ENCODE peak calls at places on chromosomes 2 and 18, in eight cellular contexts. One of them, this sample, is unnamed.

GRCh38 chr2:44722002-44722625 is 219.4 kb upstream of the SIX3 start:
- DNase-seq in nephron progenitor cell: no peak
- DNase-seq in left ventricle myocardium inferior: no peak
- DNase-seq in activated T-helper 1 cell treated with anti-CD3 and anti-CD28 coated beads, Interleukin-2, amount 50 U/mL, for 16 hours: no peak
- DNase-seq in fibroblast of mammary gland: peak; percentile 24
- DNase-seq in T-helper 2 cell treated with Interferon-gamma antibody and Interleukin-4, amounts not matched to agents 5 μg/mL and 100 μg/mL, for 36 hours: no peak
- DNase-seq in H54: no peak
- DNase-seq in GM13977: no peak
- DNase-seq in this sample: no peak

GRCh38 chr2:109238580-109238979 is 109.6 kb downstream of the SH3RF3 start:
- DNase-seq in GM13977: peak; percentile 49
- DNase-seq in activated T-helper 1 cell treated with anti-CD3 and anti-CD28 coated beads, Interleukin-2, amount 50 U/mL, for 16 hours: no peak
- DNase-seq in nephron progenitor cell: no peak
- DNase-seq in left ventricle myocardium inferior: peak; percentile 70
- DNase-seq in fibroblast of mammary gland: peak; percentile 85
- DNase-seq in T-helper 2 cell treated with Interferon-gamma antibody and Interleukin-4, amounts not matched to agents 5 μg/mL and 100 μg/mL, for 36 hours: no peak
- DNase-seq in H54: no peak
- DNase-seq in this sample: peak; percentile 72

GRCh38 chr2:235668782-235669181 is 174.9 kb downstream of the AGAP1 start:
- DNase-seq in T-helper 2 cell treated with Interferon-gamma antibody and Interleukin-4, amounts not matched to agents 5 μg/mL and 100 μg/mL, for 36 hours: no peak
- DNase-seq in fibroblast of mammary gland: no peak
- DNase-seq in left ventricle myocardium inferior: no peak
- DNase-seq in nephron progenitor cell: no peak
- DNase-seq in activated T-helper 1 cell treated with anti-CD3 and anti-CD28 coated beads, Interleukin-2, amount 50 U/mL, for 16 hours: no peak
- DNase-seq in GM13977: no peak
- DNase-seq in H54: no peak
- DNase-seq in this sample: no peak

GRCh38 chr2:188089896-188090295 is 201.8 kb upstream of the GULP1 start:
- DNase-seq in nephron progenitor cell: no peak
- DNase-seq in left ventricle myocardium inferior: no peak
- DNase-seq in GM13977: no peak
- DNase-seq in T-helper 2 cell treated with Interferon-gamma antibody and Interleukin-4, amounts not matched to agents 5 μg/mL and 100 μg/mL, for 36 hours: no peak
- DNase-seq in H54: no peak
- DNase-seq in fibroblast of mammary gland: peak; percentile 54
- DNase-seq in activated T-helper 1 cell treated with anti-CD3 and anti-CD28 coated beads, Interleukin-2, amount 50 U/mL, for 16 hours: no peak
- DNase-seq in this sample: no peak

GRCh38 chr18:78510636-78511035 is 469.0 kb upstream of the SALL3 start:
- DNase-seq in H54: no peak
- DNase-seq in fibroblast of mammary gland: no peak
- DNase-seq in left ventricle myocardium inferior: no peak
- DNase-seq in T-helper 2 cell treated with Interferon-gamma antibody and Interleukin-4, amounts not matched to agents 5 μg/mL and 100 μg/mL, for 36 hours: no peak
- DNase-seq in nephron progenitor cell: no peak
- DNase-seq in GM13977: no peak
- DNase-seq in activated T-helper 1 cell treated with anti-CD3 and anti-CD28 coated beads, Interleukin-2, amount 50 U/mL, for 16 hours: no peak
- DNase-seq in this sample: no peak

GRCh38 chr2:33441235-33441810 is 35.1 kb upstream of the RASGRP3 start:
- DNase-seq in left ventricle myocardium inferior: peak; percentile 37
- DNase-seq in activated T-helper 1 cell treated with anti-CD3 and anti-CD28 coated beads, Interleukin-2, amount 50 U/mL, for 16 hours: peak; percentile 11
- DNase-seq in GM13977: peak; percentile 62
- DNase-seq in nephron progenitor cell: peak; percentile 34
- DNase-seq in T-helper 2 cell treated with Interferon-gamma antibody and Interleukin-4, amounts not matched to agents 5 μg/mL and 100 μg/mL, for 36 hours: no peak
- DNase-seq in H54: peak; percentile 15
- DNase-seq in fibroblast of mammary gland: peak; percentile 83
- DNase-seq in this sample: peak; percentile 64

GRCh38 chr2:105294046-105294445 is 35.5 kb downstream of the TGFBRAP1 start:
- DNase-seq in fibroblast of mammary gland: no peak
- DNase-seq in left ventricle myocardium inferior: no peak
- DNase-seq in H54: no peak
- DNase-seq in GM13977: no peak
- DNase-seq in T-helper 2 cell treated with Interferon-gamma antibody and Interleukin-4, amounts not matched to agents 5 μg/mL and 100 μg/mL, for 36 hours: no peak
- DNase-seq in activated T-helper 1 cell treated with anti-CD3 and anti-CD28 coated beads, Interleukin-2, amount 50 U/mL, for 16 hours: no peak
- DNase-seq in nephron progenitor cell: no peak
- DNase-seq in this sample: no peak

GRCh38 chr2:99861376-99861760 is 281.0 kb downstream of the AFF3 start:
- DNase-seq in GM13977: peak; percentile 32
- DNase-seq in fibroblast of mammary gland: no peak
- DNase-seq in nephron progenitor cell: no peak
- DNase-seq in activated T-helper 1 cell treated with anti-CD3 and anti-CD28 coated beads, Interleukin-2, amount 50 U/mL, for 16 hours: no peak
- DNase-seq in left ventricle myocardium inferior: no peak
- DNase-seq in T-helper 2 cell treated with Interferon-gamma antibody and Interleukin-4, amounts not matched to agents 5 μg/mL and 100 μg/mL, for 36 hours: no peak
- DNase-seq in H54: no peak
- DNase-seq in this sample: no peak

GRCh38 chr18:69898241-69898861 is 49.3 kb downstream of the CD226 start:
- DNase-seq in activated T-helper 1 cell treated with anti-CD3 and anti-CD28 coated beads, Interleukin-2, amount 50 U/mL, for 16 hours: peak; percentile 25
- DNase-seq in T-helper 2 cell treated with Interferon-gamma antibody and Interleukin-4, amounts not matched to agents 5 μg/mL and 100 μg/mL, for 36 hours: peak; percentile 47
- DNase-seq in H54: no peak
- DNase-seq in fibroblast of mammary gland: no peak
- DNase-seq in left ventricle myocardium inferior: no peak
- DNase-seq in GM13977: peak; percentile 18
- DNase-seq in nephron progenitor cell: no peak
- DNase-seq in this sample: no peak

GRCh38 chr2:240139011-240139441 is 1.4 kb downstream of the OTOS start:
- DNase-seq in activated T-helper 1 cell treated with anti-CD3 and anti-CD28 coated beads, Interleukin-2, amount 50 U/mL, for 16 hours: no peak
- DNase-seq in nephron progenitor cell: no peak
- DNase-seq in left ventricle myocardium inferior: no peak
- DNase-seq in fibroblast of mammary gland: no peak
- DNase-seq in GM13977: no peak
- DNase-seq in H54: no peak
- DNase-seq in T-helper 2 cell treated with Interferon-gamma antibody and Interleukin-4, amounts not matched to agents 5 μg/mL and 100 μg/mL, for 36 hours: no peak
- DNase-seq in this sample: no peak

GRCh38 chr18:7657937-7658336 is 90.8 kb downstream of the PTPRM start:
- DNase-seq in activated T-helper 1 cell treated with anti-CD3 and anti-CD28 coated beads, Interleukin-2, amount 50 U/mL, for 16 hours: no peak
- DNase-seq in H54: no peak
- DNase-seq in nephron progenitor cell: no peak
- DNase-seq in GM13977: no peak
- DNase-seq in fibroblast of mammary gland: no peak
- DNase-seq in T-helper 2 cell treated with Interferon-gamma antibody and Interleukin-4, amounts not matched to agents 5 μg/mL and 100 μg/mL, for 36 hours: no peak
- DNase-seq in left ventricle myocardium inferior: no peak
- DNase-seq in this sample: no peak

GRCh38 chr2:222296311-222296736 is 2.5 kb downstream of the PAX3 start:
- DNase-seq in fibroblast of mammary gland: no peak
- DNase-seq in T-helper 2 cell treated with Interferon-gamma antibody and Interleukin-4, amounts not matched to agents 5 μg/mL and 100 μg/mL, for 36 hours: no peak
- DNase-seq in left ventricle myocardium inferior: no peak
- DNase-seq in GM13977: no peak
- DNase-seq in nephron progenitor cell: no peak
- DNase-seq in activated T-helper 1 cell treated with anti-CD3 and anti-CD28 coated beads, Interleukin-2, amount 50 U/mL, for 16 hours: no peak
- DNase-seq in H54: no peak
- DNase-seq in this sample: no peak

GRCh38 chr18:10754128-10754527 is 228.3 kb downstream of the NAPG start:
- DNase-seq in H54: no peak
- DNase-seq in T-helper 2 cell treated with Interferon-gamma antibody and Interleukin-4, amounts not matched to agents 5 μg/mL and 100 μg/mL, for 36 hours: no peak
- DNase-seq in left ventricle myocardium inferior: no peak
- DNase-seq in nephron progenitor cell: no peak
- DNase-seq in fibroblast of mammary gland: no peak
- DNase-seq in GM13977: no peak
- DNase-seq in activated T-helper 1 cell treated with anti-CD3 and anti-CD28 coated beads, Interleukin-2, amount 50 U/mL, for 16 hours: no peak
- DNase-seq in this sample: no peak

GRCh38 chr2:28752608-28752984 is 966 bp downstream of the PPP1CB start:
- DNase-seq in nephron progenitor cell: no peak
- DNase-seq in left ventricle myocardium inferior: no peak
- DNase-seq in activated T-helper 1 cell treated with anti-CD3 and anti-CD28 coated beads, Interleukin-2, amount 50 U/mL, for 16 hours: no peak
- DNase-seq in T-helper 2 cell treated with Interferon-gamma antibody and Interleukin-4, amounts not matched to agents 5 μg/mL and 100 μg/mL, for 36 hours: no peak
- DNase-seq in fibroblast of mammary gland: no peak
- DNase-seq in H54: no peak
- DNase-seq in GM13977: peak; percentile 36
- DNase-seq in this sample: no peak

GRCh38 chr18:42156266-42156665 is 201.2 kb downstream of the PIK3C3 start:
- DNase-seq in nephron progenitor cell: no peak
- DNase-seq in fibroblast of mammary gland: no peak
- DNase-seq in H54: no peak
- DNase-seq in activated T-helper 1 cell treated with anti-CD3 and anti-CD28 coated beads, Interleukin-2, amount 50 U/mL, for 16 hours: no peak
- DNase-seq in GM13977: no peak
- DNase-seq in T-helper 2 cell treated with Interferon-gamma antibody and Interleukin-4, amounts not matched to agents 5 μg/mL and 100 μg/mL, for 36 hours: no peak
- DNase-seq in left ventricle myocardium inferior: no peak
- DNase-seq in this sample: no peak

GRCh38 chr2:9709539-9710285 is 78.9 kb upstream of the YWHAQ start:
- DNase-seq in GM13977: no peak
- DNase-seq in nephron progenitor cell: no peak
- DNase-seq in left ventricle myocardium inferior: no peak
- DNase-seq in activated T-helper 1 cell treated with anti-CD3 and anti-CD28 coated beads, Interleukin-2, amount 50 U/mL, for 16 hours: no peak
- DNase-seq in fibroblast of mammary gland: no peak
- DNase-seq in T-helper 2 cell treated with Interferon-gamma antibody and Interleukin-4, amounts not matched to agents 5 μg/mL and 100 μg/mL, for 36 hours: no peak
- DNase-seq in H54: no peak
- DNase-seq in this sample: no peak

GRCh38 chr2:241931084-241931975 is 61.8 kb downstream of the RTP5 start:
- DNase-seq in T-helper 2 cell treated with Interferon-gamma antibody and Interleukin-4, amounts not matched to agents 5 μg/mL and 100 μg/mL, for 36 hours: no peak
- DNase-seq in left ventricle myocardium inferior: no peak
- DNase-seq in GM13977: no peak
- DNase-seq in nephron progenitor cell: no peak
- DNase-seq in activated T-helper 1 cell treated with anti-CD3 and anti-CD28 coated beads, Interleukin-2, amount 50 U/mL, for 16 hours: no peak
- DNase-seq in H54: no peak
- DNase-seq in fibroblast of mammary gland: no peak
- DNase-seq in this sample: peak; percentile 34

GRCh38 chr18:13026583-13027270 is 35.6 kb downstream of the CEP192 start:
- DNase-seq in activated T-helper 1 cell treated with anti-CD3 and anti-CD28 coated beads, Interleukin-2, amount 50 U/mL, for 16 hours: no peak
- DNase-seq in left ventricle myocardium inferior: no peak
- DNase-seq in H54: no peak
- DNase-seq in fibroblast of mammary gland: no peak
- DNase-seq in T-helper 2 cell treated with Interferon-gamma antibody and Interleukin-4, amounts not matched to agents 5 μg/mL and 100 μg/mL, for 36 hours: no peak
- DNase-seq in GM13977: no peak
- DNase-seq in nephron progenitor cell: no peak
- DNase-seq in this sample: no peak

GRCh38 chr2:241002275-241003046 is 4.0 kb downstream of the SNED1 start:
- DNase-seq in T-helper 2 cell treated with Interferon-gamma antibody and Interleukin-4, amounts not matched to agents 5 μg/mL and 100 μg/mL, for 36 hours: no peak
- DNase-seq in H54: no peak
- DNase-seq in left ventricle myocardium inferior: no peak
- DNase-seq in activated T-helper 1 cell treated with anti-CD3 and anti-CD28 coated beads, Interleukin-2, amount 50 U/mL, for 16 hours: no peak
- DNase-seq in nephron progenitor cell: no peak
- DNase-seq in GM13977: no peak
- DNase-seq in fibroblast of mammary gland: no peak
- DNase-seq in this sample: peak; percentile 32

GRCh38 chr2:70248810-70249438 is 496 bp upstream of the TIA1 start:
- DNase-seq in GM13977: peak; percentile 34
- DNase-seq in nephron progenitor cell: peak; percentile 93
- DNase-seq in fibroblast of mammary gland: no peak
- DNase-seq in H54: peak; percentile 26
- DNase-seq in activated T-helper 1 cell treated with anti-CD3 and anti-CD28 coated beads, Interleukin-2, amount 50 U/mL, for 16 hours: peak; percentile 82
- DNase-seq in left ventricle myocardium inferior: peak; percentile 88
- DNase-seq in T-helper 2 cell treated with Interferon-gamma antibody and Interleukin-4, amounts not matched to agents 5 μg/mL and 100 μg/mL, for 36 hours: no peak
- DNase-seq in this sample: peak; percentile 94

GRCh38 chr18:73831688-73832087 is 315.9 kb downstream of the FBXO15 start:
- DNase-seq in left ventricle myocardium inferior: no peak
- DNase-seq in activated T-helper 1 cell treated with anti-CD3 and anti-CD28 coated beads, Interleukin-2, amount 50 U/mL, for 16 hours: no peak
- DNase-seq in nephron progenitor cell: no peak
- DNase-seq in T-helper 2 cell treated with Interferon-gamma antibody and Interleukin-4, amounts not matched to agents 5 μg/mL and 100 μg/mL, for 36 hours: no peak
- DNase-seq in fibroblast of mammary gland: no peak
- DNase-seq in H54: no peak
- DNase-seq in GM13977: no peak
- DNase-seq in this sample: no peak

GRCh38 chr2:47541848-47542450 is 139.0 kb downstream of the MSH2 start:
- DNase-seq in T-helper 2 cell treated with Interferon-gamma antibody and Interleukin-4, amounts not matched to agents 5 μg/mL and 100 μg/mL, for 36 hours: no peak
- DNase-seq in nephron progenitor cell: no peak
- DNase-seq in left ventricle myocardium inferior: no peak
- DNase-seq in fibroblast of mammary gland: no peak
- DNase-seq in H54: no peak
- DNase-seq in GM13977: no peak
- DNase-seq in activated T-helper 1 cell treated with anti-CD3 and anti-CD28 coated beads, Interleukin-2, amount 50 U/mL, for 16 hours: no peak
- DNase-seq in this sample: no peak

GRCh38 chr2:73986085-73986680 is 1.5 kb downstream of the TET3 start:
- DNase-seq in T-helper 2 cell treated with Interferon-gamma antibody and Interleukin-4, amounts not matched to agents 5 μg/mL and 100 μg/mL, for 36 hours: no peak
- DNase-seq in left ventricle myocardium inferior: no peak
- DNase-seq in H54: no peak
- DNase-seq in activated T-helper 1 cell treated with anti-CD3 and anti-CD28 coated beads, Interleukin-2, amount 50 U/mL, for 16 hours: no peak
- DNase-seq in fibroblast of mammary gland: no peak
- DNase-seq in GM13977: no peak
- DNase-seq in nephron progenitor cell: no peak
- DNase-seq in this sample: no peak

GRCh38 chr2:45691600-45691999 is 40.1 kb downstream of the PRKCE start:
- DNase-seq in nephron progenitor cell: no peak
- DNase-seq in activated T-helper 1 cell treated with anti-CD3 and anti-CD28 coated beads, Interleukin-2, amount 50 U/mL, for 16 hours: no peak
- DNase-seq in left ventricle myocardium inferior: no peak
- DNase-seq in T-helper 2 cell treated with Interferon-gamma antibody and Interleukin-4, amounts not matched to agents 5 μg/mL and 100 μg/mL, for 36 hours: no peak
- DNase-seq in GM13977: no peak
- DNase-seq in H54: no peak
- DNase-seq in fibroblast of mammary gland: no peak
- DNase-seq in this sample: no peak

GRCh38 chr2:219552382-219553167 is 8.7 kb downstream of the TMEM198 start:
- DNase-seq in GM13977: peak; percentile 97
- DNase-seq in left ventricle myocardium inferior: peak; percentile 86
- DNase-seq in H54: peak; percentile 82
- DNase-seq in nephron progenitor cell: peak; percentile 95
- DNase-seq in T-helper 2 cell treated with Interferon-gamma antibody and Interleukin-4, amounts not matched to agents 5 μg/mL and 100 μg/mL, for 36 hours: peak; percentile 85
- DNase-seq in fibroblast of mammary gland: peak; percentile 65
- DNase-seq in activated T-helper 1 cell treated with anti-CD3 and anti-CD28 coated beads, Interleukin-2, amount 50 U/mL, for 16 hours: peak; percentile 64
- DNase-seq in this sample: peak; percentile 87

GRCh38 chr18:12031836-12032235 is 50.5 kb downstream of the IMPA2 start:
- DNase-seq in GM13977: no peak
- DNase-seq in T-helper 2 cell treated with Interferon-gamma antibody and Interleukin-4, amounts not matched to agents 5 μg/mL and 100 μg/mL, for 36 hours: no peak
- DNase-seq in left ventricle myocardium inferior: peak; percentile 46
- DNase-seq in H54: no peak
- DNase-seq in nephron progenitor cell: no peak
- DNase-seq in activated T-helper 1 cell treated with anti-CD3 and anti-CD28 coated beads, Interleukin-2, amount 50 U/mL, for 16 hours: no peak
- DNase-seq in fibroblast of mammary gland: peak; percentile 92
- DNase-seq in this sample: no peak

GRCh38 chr18:14971461-14972185 is 223.7 kb downstream of the ANKRD30B start:
- DNase-seq in T-helper 2 cell treated with Interferon-gamma antibody and Interleukin-4, amounts not matched to agents 5 μg/mL and 100 μg/mL, for 36 hours: no peak
- DNase-seq in left ventricle myocardium inferior: no peak
- DNase-seq in nephron progenitor cell: no peak
- DNase-seq in GM13977: no peak
- DNase-seq in activated T-helper 1 cell treated with anti-CD3 and anti-CD28 coated beads, Interleukin-2, amount 50 U/mL, for 16 hours: no peak
- DNase-seq in fibroblast of mammary gland: peak; percentile 0
- DNase-seq in H54: no peak
- DNase-seq in this sample: no peak

GRCh38 chr2:164917296-164917903 is 37.9 kb downstream of the SLC38A11 start:
- DNase-seq in fibroblast of mammary gland: peak; percentile 25
- DNase-seq in H54: no peak
- DNase-seq in T-helper 2 cell treated with Interferon-gamma antibody and Interleukin-4, amounts not matched to agents 5 μg/mL and 100 μg/mL, for 36 hours: no peak
- DNase-seq in left ventricle myocardium inferior: peak; percentile 41
- DNase-seq in activated T-helper 1 cell treated with anti-CD3 and anti-CD28 coated beads, Interleukin-2, amount 50 U/mL, for 16 hours: no peak
- DNase-seq in GM13977: no peak
- DNase-seq in nephron progenitor cell: peak; percentile 18
- DNase-seq in this sample: peak; percentile 53

This sample was measured in ureter.